ENCODE peak calls at places on chromosomes 12 and 14, in nine cellular contexts. One of them, this sample, is unnamed.

GRCh38 chr12:100329800-100330199 is 27.1 kb upstream of the SLC17A8 start:
- DNase-seq in CD4-positive, alpha-beta T cell: no peak
- DNase-seq in CD8-positive, alpha-beta memory T cell: no peak
- DNase-seq in heart right ventricle: no peak
- DNase-seq in PC-9: no peak
- DNase-seq in left lung: no peak
- DNase-seq in neural progenitor cell: no peak
- DNase-seq in H9: no peak
- DNase-seq in A549: no peak
- DNase-seq in this sample: no peak

GRCh38 chr14:58777541-58777979 is 139.8 kb downstream of the DACT1 start:
- DNase-seq in left lung: no peak
- DNase-seq in neural progenitor cell: peak
- DNase-seq in CD8-positive, alpha-beta memory T cell: no peak
- DNase-seq in H9: no peak
- DNase-seq in A549: no peak
- DNase-seq in heart right ventricle: no peak
- DNase-seq in PC-9: no peak
- DNase-seq in CD4-positive, alpha-beta T cell: no peak
- DNase-seq in this sample: no peak

GRCh38 chr12:121089031-121089812 is 43.5 kb upstream of the P2RX7 start:
- DNase-seq in PC-9: no peak
- DNase-seq in neural progenitor cell: no peak
- DNase-seq in CD8-positive, alpha-beta memory T cell: no peak
- DNase-seq in CD4-positive, alpha-beta T cell: no peak
- DNase-seq in H9: peak
- DNase-seq in A549: peak
- DNase-seq in left lung: no peak
- DNase-seq in heart right ventricle: no peak
- DNase-seq in this sample: no peak

GRCh38 chr14:30443368-30444007 is 115.5 kb upstream of the G2E3 start:
- DNase-seq in A549: peak
- DNase-seq in neural progenitor cell: peak
- DNase-seq in H9: no peak
- DNase-seq in left lung: no peak
- DNase-seq in CD8-positive, alpha-beta memory T cell: no peak
- DNase-seq in CD4-positive, alpha-beta T cell: no peak
- DNase-seq in PC-9: no peak
- DNase-seq in heart right ventricle: no peak
- DNase-seq in this sample: no peak

GRCh38 chr12:82745807-82746206 is 59.1 kb downstream of the TMTC2 start:
- DNase-seq in PC-9: no peak
- DNase-seq in neural progenitor cell: no peak
- DNase-seq in A549: no peak
- DNase-seq in CD8-positive, alpha-beta memory T cell: no peak
- DNase-seq in heart right ventricle: no peak
- DNase-seq in H9: no peak
- DNase-seq in CD4-positive, alpha-beta T cell: no peak
- DNase-seq in left lung: no peak
- DNase-seq in this sample: no peak

GRCh38 chr12:79016181-79016580 is 151.6 kb downstream of the SYT1 start:
- DNase-seq in PC-9: no peak
- DNase-seq in neural progenitor cell: no peak
- DNase-seq in CD8-positive, alpha-beta memory T cell: no peak
- DNase-seq in A549: no peak
- DNase-seq in left lung: no peak
- DNase-seq in heart right ventricle: no peak
- DNase-seq in H9: no peak
- DNase-seq in CD4-positive, alpha-beta T cell: no peak
- DNase-seq in this sample: no peak

GRCh38 chr14:23573384-23573783 is 5.2 kb downstream of the JPH4 start:
- DNase-seq in heart right ventricle: no peak
- DNase-seq in PC-9: no peak
- DNase-seq in neural progenitor cell: no peak
- DNase-seq in A549: no peak
- DNase-seq in left lung: no peak
- DNase-seq in CD4-positive, alpha-beta T cell: no peak
- DNase-seq in CD8-positive, alpha-beta memory T cell: no peak
- DNase-seq in H9: no peak
- DNase-seq in this sample: no peak

GRCh38 chr14:43356382-43356781 is 1150.7 kb downstream of the FSCB start:
- DNase-seq in PC-9: no peak
- DNase-seq in CD8-positive, alpha-beta memory T cell: no peak
- DNase-seq in heart right ventricle: no peak
- DNase-seq in H9: no peak
- DNase-seq in A549: no peak
- DNase-seq in neural progenitor cell: no peak
- DNase-seq in CD4-positive, alpha-beta T cell: no peak
- DNase-seq in left lung: no peak
- DNase-seq in this sample: no peak

GRCh38 chr12:71661977-71662522 is 1.6 kb downstream of the ZFC3H1 start:
- DNase-seq in CD4-positive, alpha-beta T cell: no peak
- DNase-seq in left lung: no peak
- DNase-seq in PC-9: no peak
- DNase-seq in neural progenitor cell: no peak
- DNase-seq in A549: no peak
- DNase-seq in CD8-positive, alpha-beta memory T cell: no peak
- DNase-seq in H9: no peak
- DNase-seq in heart right ventricle: no peak
- DNase-seq in this sample: no peak
- H3K27ac ChIP-seq in CD4-positive, alpha-beta T cell: peak
- H3K27ac ChIP-seq in left lung: peak
- H3K27ac ChIP-seq in PC-9: peak
- H3K27ac ChIP-seq in neural progenitor cell: no peak
- H3K27ac ChIP-seq in A549: peak
- H3K27ac ChIP-seq in CD8-positive, alpha-beta memory T cell: peak
- H3K27ac ChIP-seq in H9: no peak
- H3K27ac ChIP-seq in heart right ventricle: no peak
- H3K27ac ChIP-seq in this sample: no peak

DNA sequence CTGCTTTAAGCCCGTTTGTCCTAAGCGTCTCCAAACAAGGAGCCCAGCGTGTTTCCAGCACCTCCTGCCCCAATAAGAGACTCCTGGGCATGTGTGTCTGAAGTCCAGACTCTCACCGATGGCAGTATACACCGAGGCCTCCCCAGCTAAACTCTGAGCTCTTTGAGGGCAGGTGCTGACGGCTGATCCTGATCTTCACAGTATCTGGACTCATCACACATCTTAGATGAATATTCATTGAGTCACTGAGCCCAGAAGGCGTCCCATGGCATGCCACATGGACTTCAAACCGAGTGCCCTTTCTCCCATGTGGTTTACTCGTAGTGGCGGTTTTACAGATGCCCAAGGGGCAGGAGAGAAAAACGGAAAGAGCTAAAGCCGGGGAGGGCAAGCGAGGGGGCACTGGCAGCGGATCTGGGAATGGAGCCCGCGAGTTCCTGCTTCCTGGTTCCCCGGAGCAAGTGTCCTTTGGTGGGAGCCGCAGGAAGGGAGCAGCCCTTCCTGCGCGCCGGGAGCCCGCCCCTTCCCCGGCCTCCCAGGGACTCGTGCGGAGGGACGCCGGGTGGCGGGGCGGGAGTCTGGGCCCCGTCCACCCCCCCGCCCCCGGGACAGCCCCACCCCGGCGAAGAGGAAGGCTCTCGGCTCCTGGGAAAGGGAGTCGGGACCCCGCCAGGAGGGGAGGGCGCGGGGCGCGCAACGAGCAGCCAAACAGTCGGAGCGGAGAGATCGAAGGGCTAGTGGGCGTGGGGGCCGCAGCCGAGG is 584 bp upstream of the TEAD4 start:
- DNase-seq in PC-9: peak
- DNase-seq in H9: peak
- DNase-seq in A549: peak
- DNase-seq in CD4-positive, alpha-beta T cell: no peak
- DNase-seq in left lung: peak
- DNase-seq in CD8-positive, alpha-beta memory T cell: no peak
- DNase-seq in heart right ventricle: peak
- DNase-seq in neural progenitor cell: peak
- DNase-seq in this sample: no peak
- H3K27ac ChIP-seq in PC-9: peak
- H3K27ac ChIP-seq in H9: peak
- H3K27ac ChIP-seq in A549: peak
- H3K27ac ChIP-seq in CD4-positive, alpha-beta T cell: no peak
- H3K27ac ChIP-seq in left lung: peak
- H3K27ac ChIP-seq in CD8-positive, alpha-beta memory T cell: peak
- H3K27ac ChIP-seq in heart right ventricle: peak
- H3K27ac ChIP-seq in neural progenitor cell: no peak
- H3K27ac ChIP-seq in this sample: no peak

GRCh38 chr14:50897658-50898175 is 25.9 kb downstream of the ABHD12B start:
- DNase-seq in left lung: no peak
- DNase-seq in neural progenitor cell: no peak
- DNase-seq in H9: no peak
- DNase-seq in CD4-positive, alpha-beta T cell: no peak
- DNase-seq in CD8-positive, alpha-beta memory T cell: no peak
- DNase-seq in A549: no peak
- DNase-seq in heart right ventricle: no peak
- DNase-seq in PC-9: no peak
- DNase-seq in this sample: no peak
- H3K27ac ChIP-seq in left lung: no peak
- H3K27ac ChIP-seq in neural progenitor cell: no peak
- H3K27ac ChIP-seq in H9: peak
- H3K27ac ChIP-seq in CD4-positive, alpha-beta T cell: no peak
- H3K27ac ChIP-seq in CD8-positive, alpha-beta memory T cell: no peak
- H3K27ac ChIP-seq in A549: no peak
- H3K27ac ChIP-seq in heart right ventricle: no peak
- H3K27ac ChIP-seq in PC-9: no peak
- H3K27ac ChIP-seq in this sample: no peak

GRCh38 chr12:81229718-81230117 is 151.8 kb downstream of the ACSS3 start:
- DNase-seq in CD8-positive, alpha-beta memory T cell: no peak
- DNase-seq in left lung: no peak
- DNase-seq in H9: no peak
- DNase-seq in heart right ventricle: no peak
- DNase-seq in neural progenitor cell: no peak
- DNase-seq in PC-9: no peak
- DNase-seq in A549: no peak
- DNase-seq in CD4-positive, alpha-beta T cell: no peak
- DNase-seq in this sample: no peak

DNA sequence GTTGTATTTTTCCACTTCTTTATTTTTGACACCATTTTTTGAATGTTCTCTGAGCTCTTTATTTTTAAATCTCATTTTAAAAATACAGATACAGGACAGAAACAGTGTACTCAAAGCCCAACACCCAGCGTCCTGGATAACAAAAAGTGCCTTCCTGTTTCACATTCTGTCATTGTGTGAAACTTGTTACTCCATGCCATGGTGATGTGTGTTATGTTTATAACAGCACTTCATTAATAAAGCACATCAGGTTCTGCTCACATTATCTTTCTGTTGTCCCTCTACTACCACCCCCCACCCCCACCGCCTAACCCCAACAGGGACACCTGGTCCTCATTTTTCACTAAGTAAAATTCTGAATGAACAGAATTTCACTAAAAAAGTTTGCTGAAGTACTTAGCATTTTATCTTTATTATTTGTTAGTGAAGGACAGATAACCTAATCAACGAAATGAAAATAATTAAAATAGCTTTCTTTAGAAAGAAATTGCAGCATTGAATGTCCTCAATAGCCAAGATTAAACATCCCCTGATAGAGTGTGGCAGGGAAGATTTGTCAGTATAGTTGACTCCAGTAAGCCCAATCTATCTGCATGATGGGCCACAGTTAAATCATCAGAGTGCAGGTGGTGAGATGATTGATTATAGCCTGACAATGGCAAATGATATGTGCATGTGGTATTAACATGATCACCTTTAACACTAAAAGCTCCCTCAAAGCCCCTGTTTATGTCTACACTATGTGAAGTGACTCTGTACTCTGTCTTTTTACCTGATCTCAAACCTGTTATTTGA is 153.9 kb downstream of the ACSS3 start:
- DNase-seq in PC-9: no peak
- DNase-seq in heart right ventricle: no peak
- DNase-seq in left lung: no peak
- DNase-seq in CD8-positive, alpha-beta memory T cell: no peak
- DNase-seq in CD4-positive, alpha-beta T cell: no peak
- DNase-seq in A549: no peak
- DNase-seq in H9: no peak
- DNase-seq in neural progenitor cell: no peak
- DNase-seq in this sample: no peak
- H3K27ac ChIP-seq in PC-9: no peak
- H3K27ac ChIP-seq in heart right ventricle: no peak
- H3K27ac ChIP-seq in left lung: no peak
- H3K27ac ChIP-seq in CD8-positive, alpha-beta memory T cell: no peak
- H3K27ac ChIP-seq in CD4-positive, alpha-beta T cell: no peak
- H3K27ac ChIP-seq in A549: no peak
- H3K27ac ChIP-seq in H9: no peak
- H3K27ac ChIP-seq in neural progenitor cell: no peak
- H3K27ac ChIP-seq in this sample: no peak

GRCh38 chr14:61489527-61489926 is 168.1 kb downstream of the PRKCH start:
- DNase-seq in H9: no peak
- DNase-seq in A549: no peak
- DNase-seq in CD8-positive, alpha-beta memory T cell: no peak
- DNase-seq in left lung: no peak
- DNase-seq in PC-9: no peak
- DNase-seq in neural progenitor cell: no peak
- DNase-seq in heart right ventricle: no peak
- DNase-seq in CD4-positive, alpha-beta T cell: no peak
- DNase-seq in this sample: peak

GRCh38 chr14:61489932-61490331 is 168.6 kb downstream of the PRKCH start:
- DNase-seq in heart right ventricle: no peak
- DNase-seq in CD8-positive, alpha-beta memory T cell: no peak
- DNase-seq in A549: peak
- DNase-seq in left lung: no peak
- DNase-seq in neural progenitor cell: no peak
- DNase-seq in H9: no peak
- DNase-seq in CD4-positive, alpha-beta T cell: no peak
- DNase-seq in PC-9: no peak
- DNase-seq in this sample: no peak

GRCh38 chr14:61489002-61489401 is 167.6 kb downstream of the PRKCH start:
- DNase-seq in CD4-positive, alpha-beta T cell: no peak
- DNase-seq in left lung: no peak
- DNase-seq in H9: no peak
- DNase-seq in neural progenitor cell: no peak
- DNase-seq in A549: peak
- DNase-seq in PC-9: no peak
- DNase-seq in heart right ventricle: no peak
- DNase-seq in CD8-positive, alpha-beta memory T cell: no peak
- DNase-seq in this sample: no peak

GRCh38 chr14:61486930-61487495 is 165.6 kb downstream of the PRKCH start:
- DNase-seq in heart right ventricle: no peak
- DNase-seq in CD4-positive, alpha-beta T cell: no peak
- DNase-seq in CD8-positive, alpha-beta memory T cell: no peak
- DNase-seq in A549: no peak
- DNase-seq in PC-9: no peak
- DNase-seq in neural progenitor cell: no peak
- DNase-seq in H9: no peak
- DNase-seq in left lung: no peak
- DNase-seq in this sample: no peak

DNA sequence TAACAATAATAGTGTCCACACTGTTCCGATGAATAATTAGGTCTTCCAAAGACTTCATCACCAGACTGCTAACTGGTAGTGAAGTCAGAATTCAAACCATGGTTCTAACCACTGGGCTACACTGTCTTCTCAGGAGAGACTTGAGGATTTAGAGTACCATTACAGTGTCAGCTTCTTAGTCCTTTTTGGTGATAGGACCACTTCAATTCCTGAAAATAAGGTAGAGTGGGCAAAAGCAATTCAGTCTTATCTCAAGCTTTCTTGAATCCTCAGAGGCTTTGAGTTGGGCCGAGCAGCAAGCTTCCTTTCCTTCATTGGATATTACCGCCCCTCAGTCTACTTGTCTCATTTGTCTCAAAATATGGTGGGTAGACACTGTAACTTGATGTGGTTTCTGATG is 167.0 kb downstream of the PRKCH start:
- DNase-seq in heart right ventricle: no peak
- DNase-seq in A549: no peak
- DNase-seq in left lung: no peak
- DNase-seq in CD4-positive, alpha-beta T cell: no peak
- DNase-seq in PC-9: no peak
- DNase-seq in neural progenitor cell: no peak
- DNase-seq in H9: no peak
- DNase-seq in CD8-positive, alpha-beta memory T cell: no peak
- DNase-seq in this sample: no peak
- H3K27ac ChIP-seq in heart right ventricle: no peak
- H3K27ac ChIP-seq in A549: peak
- H3K27ac ChIP-seq in left lung: peak
- H3K27ac ChIP-seq in CD4-positive, alpha-beta T cell: no peak
- H3K27ac ChIP-seq in PC-9: no peak
- H3K27ac ChIP-seq in neural progenitor cell: no peak
- H3K27ac ChIP-seq in H9: no peak
- H3K27ac ChIP-seq in CD8-positive, alpha-beta memory T cell: no peak
- H3K27ac ChIP-seq in this sample: no peak

This sample was measured in substantia nigra.